ENCODE peak calls at places on chromosome 9, in six cellular contexts. T is sigmoid colon, F is A549, N is GM12878, U is stomach, H is H1. Y is an unnamed sample.

GRCh38 chr9:110330484-110331115 is 7.1 kb downstream of the TXNDC8 start:
- DNase-seq in U (no peak), T (no peak), F (no peak), H (no peak), N (no peak), Y (no peak)

GRCh38 chr9:30967484-30967883 is 1417.0 kb upstream of the ACO1 start:
- DNase-seq in H (no peak), T (no peak), N (no peak), U (no peak), F (peak; percentile 14), Y (no peak)

GRCh38 chr9:89825648-89826047 is 220.8 kb downstream of the GADD45G start:
- DNase-seq in H (no peak), N (no peak), U (no peak), F (no peak), T (no peak), Y (no peak)

GRCh38 chr9:137267933-137268355 is 9.6 kb upstream of the TOR4A start:
- DNase-seq in U (no peak), F (no peak), T (no peak), N (peak; percentile 60), H (no peak), Y (no peak)

GRCh38 chr9:135328485-135329417 is 150.8 kb upstream of the PPP1R26 start:
- DNase-seq in F (no peak), T (peak; percentile 62), H (peak; percentile 37), U (no peak), N (no peak), Y (no peak)

GRCh38 chr9:22342489-22343217 is 104.0 kb upstream of the DMRTA1 start:
- DNase-seq in U (no peak), H (no peak), N (no peak), F (peak; percentile 48), T (no peak), Y (no peak)

GRCh38 chr9:136754626-136755284 is 3.3 kb downstream of the LCN8 start:
- DNase-seq in U (no peak), F (no peak), N (no peak), H (peak; percentile 49), T (no peak), Y (no peak)

GRCh38 chr9:92467511-92467910 is 14.8 kb downstream of the ASPN start:
- DNase-seq in T (no peak), U (no peak), N (no peak), F (no peak), H (no peak), Y (no peak)

GRCh38 chr9:137968235-137968634 is 90.7 kb downstream of the CACNA1B start:
- DNase-seq in U (peak; percentile 24), H (no peak), F (no peak), N (no peak), T (peak; percentile 61), Y (no peak)

GRCh38 chr9:68705636-68706578 is 867 bp downstream of the PIP5K1B start:
- DNase-seq in N (no peak), H (peak; percentile 55), F (no peak), T (peak; percentile 63), U (no peak), Y (no peak)

GRCh38 chr9:107760469-107761242 is 271.1 kb upstream of the KLF4 start:
- DNase-seq in N (no peak), H (no peak), T (peak; percentile 80), U (no peak), F (no peak), Y (no peak)

GRCh38 chr9:111094433-111095421 is 56.5 kb upstream of the LPAR1 start:
- DNase-seq in H (no peak), N (peak; percentile 9), T (peak; percentile 74), F (peak; percentile 47), U (no peak), Y (no peak)

GRCh38 chr9:98964911-98965336 is 21.2 kb downstream of the COL15A1 start:
- DNase-seq in U (no peak), H (no peak), N (no peak), F (no peak), T (no peak), Y (no peak)

GRCh38 chr9:69292078-69292477 is 32.9 kb upstream of the ENTREP1 start:
- DNase-seq in F (peak; percentile 16), U (no peak), T (no peak), H (no peak), N (no peak), Y (no peak)

GRCh38 chr9:1071730-1072129 is 21.6 kb downstream of the DMRT2 start:
- DNase-seq in T (no peak), H (no peak), F (no peak), N (no peak), U (peak; percentile 53), Y (no peak)

GRCh38 chr9:34246453-34246852 is 67.6 kb downstream of the UBAP1 start:
- DNase-seq in F (no peak), T (no peak), H (no peak), U (no peak), N (no peak), Y (no peak)
- H3K27ac ChIP-seq in F (no peak overlapping the region), T (no peak overlapping the region), H (no peak overlapping the region), U (no peak overlapping the region), N (no peak overlapping the region), Y (no peak overlapping the region)

GRCh38 chr9:85249313-85249621 is 492.5 kb downstream of the AGTPBP1 start:
- DNase-seq in U (no peak), F (no peak), T (no peak), H (no peak), N (no peak), Y (no peak)

GRCh38 chr9:85248514-85249312 is 493.0 kb downstream of the AGTPBP1 start:
- DNase-seq in T (no peak), N (no peak), H (no peak), U (no peak), F (peak; percentile 10), Y (no peak)

GRCh38 chr9:85243921-85244320 is 497.8 kb downstream of the AGTPBP1 start:
- DNase-seq in F (no peak), T (no peak), U (no peak), H (no peak), N (no peak), Y (no peak)

GRCh38 chr9:85244856-85245255 is 496.9 kb downstream of the AGTPBP1 start:
- DNase-seq in F (no peak), T (no peak), U (no peak), H (no peak), N (no peak), Y (no peak)

GRCh38 chr9:85246566-85246965 is 495.2 kb downstream of the AGTPBP1 start:
- DNase-seq in F (no peak), N (no peak), T (no peak), H (no peak), U (no peak), Y (no peak)
- TF ChIP-seq EP300 in F (no peak), N (no peak), T (no peak), H (no peak), U (no peak), Y (no peak)

DNA sequence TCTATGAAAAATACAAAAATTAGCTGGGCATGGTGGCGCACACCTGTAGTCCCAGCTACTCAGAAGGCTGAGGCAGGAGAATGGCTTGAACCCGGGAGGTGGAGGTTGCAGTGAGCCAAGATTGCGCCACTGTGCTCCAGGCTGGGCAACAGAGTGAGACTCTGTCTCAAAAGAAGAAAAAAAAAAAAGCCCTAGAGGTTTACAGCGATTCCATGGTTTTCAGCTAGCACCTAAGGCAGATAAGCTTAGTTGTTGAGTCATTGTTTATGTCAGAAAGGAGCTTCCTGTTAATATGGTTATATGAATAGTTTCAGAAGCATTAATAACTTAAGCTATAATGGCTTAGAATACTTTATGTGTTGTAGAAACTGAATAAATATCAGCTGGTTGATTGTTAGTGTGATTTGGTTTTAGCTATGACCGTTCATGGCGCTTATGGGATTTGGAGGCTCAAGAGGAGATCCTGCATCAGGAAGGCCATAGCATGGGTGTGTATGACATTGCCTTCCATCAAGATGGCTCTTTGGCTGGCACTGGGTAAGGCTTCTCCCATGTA is 13.0 kb downstream of the RNF183 start:
- DNase-seq in T (no peak), U (no peak), H (no peak), N (no peak), F (no peak), Y (no peak)
- H3K27ac ChIP-seq in T (no peak overlapping the region), U (no peak overlapping the region), H (no peak overlapping the region), N (no peak overlapping the region), F (no peak overlapping the region), Y (no peak overlapping the region)

DNA sequence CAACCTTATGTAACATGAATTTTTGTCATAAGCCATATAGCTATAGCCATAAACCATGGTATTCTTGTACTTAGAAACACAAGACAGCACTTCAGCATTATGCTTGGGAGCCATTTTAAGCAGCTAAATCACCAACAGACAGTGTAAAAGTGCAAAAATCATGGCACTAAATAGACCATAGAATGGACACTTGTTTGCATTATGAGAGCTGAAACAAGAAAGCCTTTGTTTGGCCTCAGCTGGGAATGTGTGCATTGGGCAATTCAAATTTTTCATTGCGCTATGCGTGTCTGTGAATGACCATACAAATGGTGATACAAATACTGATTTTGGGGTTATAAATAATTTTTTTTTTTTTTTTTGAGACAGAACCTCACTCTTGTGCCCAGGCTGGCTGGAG is 23.7 kb downstream of the KDM4C start:
- DNase-seq in H (no peak), F (no peak), U (no peak), N (no peak), T (no peak), Y (no peak)
- TF ChIP-seq EP300 in H (no peak), F (no peak), U (no peak), N (no peak), T (no peak), Y (no peak)

GRCh38 chr9:113488071-113488470 is 24.5 kb downstream of the RGS3 start:
- DNase-seq in F (no peak), T (no peak), U (peak; percentile 71), N (no peak), H (no peak), Y (no peak)
- H3K27ac ChIP-seq in F (no peak overlapping the region), T (peak overlapping the region; percentile 72), U (peak overlapping the region; percentile 20), N (no peak overlapping the region), H (no peak overlapping the region), Y (peak overlapping the region; percentile 48)

DNA sequence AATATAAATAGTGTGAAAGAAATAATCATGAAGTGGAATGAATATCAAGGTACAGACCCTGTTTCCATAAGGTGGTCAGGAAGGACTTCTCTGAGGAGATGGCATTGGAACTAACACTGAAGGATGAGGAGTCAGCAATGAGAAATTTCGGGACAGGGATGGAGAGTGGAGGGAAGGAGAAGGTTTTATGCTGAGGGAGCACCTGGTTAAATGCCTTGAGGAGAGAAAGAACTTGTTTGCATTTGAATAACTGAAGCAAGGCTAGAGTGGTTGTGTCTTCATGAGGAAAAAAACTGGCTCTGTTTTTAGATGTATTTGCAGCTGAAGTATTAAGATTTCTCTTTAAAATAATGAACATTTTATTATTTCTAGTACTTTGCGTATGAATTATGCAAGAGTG is 180.8 kb downstream of the TRPM3 start:
- DNase-seq in H (no peak), T (no peak), F (no peak), U (no peak), N (no peak), Y (no peak)
- TF ChIP-seq EP300 in H (no peak), T (no peak), F (no peak), U (no peak), N (no peak), Y (no peak)

Y was measured in suprapubic skin.